ENCODE peak calls at places on chromosome 9, in six cellular contexts. O is naive thymus-derived CD4-positive, alpha-beta T cell; E is H9; X is adrenal gland; T is body of pancreas; P is colonic mucosa. F is an unnamed sample.

GRCh38 chr9:132214027-132214622 is 52.3 kb downstream of the NTNG2 start:
- DNase-seq in T (peak; percentile 92), X (peak; percentile 91), E (peak; percentile 72), O (no peak), P (no peak), F (no peak)

GRCh38 chr9:86357091-86357866 is 3.1 kb upstream of the TUT7 start:
- DNase-seq in X (no peak), T (no peak), E (no peak), P (no peak), O (no peak), F (no peak)

GRCh38 chr9:68704804-68705635 is at the start of gene PIP5K1B:
- DNase-seq in E (peak; percentile 81), T (peak; percentile 87), P (peak; percentile 89), X (peak; percentile 88), O (peak; percentile 39), F (peak; percentile 91)

GRCh38 chr9:16575142-16575877 is 295.2 kb downstream of the BNC2 start:
- DNase-seq in O (no peak), X (peak; percentile 42), E (no peak), P (no peak), T (no peak), F (no peak)

GRCh38 chr9:136225366-136225747 is 20.3 kb downstream of the QSOX2 start:
- DNase-seq in O (no peak), X (no peak), E (no peak), P (no peak), T (no peak), F (no peak)

GRCh38 chr9:136538599-136539426 is 7.0 kb downstream of the NOTCH1 start:
- DNase-seq in X (peak; percentile 56), E (no peak), T (no peak), O (no peak), P (peak; percentile 86), F (no peak)

GRCh38 chr9:69379250-69379982 is 54.4 kb downstream of the ENTREP1 start:
- DNase-seq in E (no peak), O (no peak), X (peak; percentile 70), P (no peak), T (no peak), F (no peak)

GRCh38 chr9:38708759-38709158 is 11.2 kb downstream of the FAM240B start:
- DNase-seq in X (no peak), P (no peak), E (no peak), O (no peak), T (no peak), F (no peak)

GRCh38 chr9:114112778-114113585 is 13.9 kb upstream of the KIF12 start:
- DNase-seq in E (no peak), X (peak; percentile 92), P (peak; percentile 64), T (peak; percentile 77), O (no peak), F (peak; percentile 97)

GRCh38 chr9:131731237-131731995 is 8.5 kb downstream of the RAPGEF1 start:
- DNase-seq in X (no peak), E (no peak), T (no peak), P (no peak), O (no peak), F (peak; percentile 23)

GRCh38 chr9:131807131-131807990 is 67.5 kb upstream of the RAPGEF1 start:
- DNase-seq in O (no peak), P (no peak), X (no peak), E (peak; percentile 90), T (no peak), F (peak; percentile 22)

GRCh38 chr9:11328326-11328725 is 715.5 kb upstream of the PTPRD start:
- DNase-seq in O (no peak), P (no peak), X (no peak), E (no peak), T (no peak), F (no peak)

GRCh38 chr9:25678846-25679360 is 659 bp upstream of the TUSC1 start:
- DNase-seq in E (no peak), X (no peak), P (no peak), O (no peak), T (no peak), F (no peak)

GRCh38 chr9:3732077-3733038 is 206.6 kb upstream of the RFX3 start:
- DNase-seq in X (peak; percentile 53), T (peak; percentile 52), P (peak; percentile 73), E (peak; percentile 52), O (no peak), F (no peak)

GRCh38 chr9:71748280-71748743 is 20.0 kb downstream of the CEMIP2 start:
- DNase-seq in P (no peak), T (no peak), O (no peak), X (no peak), E (no peak), F (no peak)

GRCh38 chr9:5617749-5618148 is 11.2 kb upstream of the RIC1 start:
- DNase-seq in P (no peak), T (no peak), X (no peak), O (no peak), E (no peak), F (no peak)

GRCh38 chr9:120570296-120570695 is 9.7 kb downstream of the CDK5RAP2 start:
- DNase-seq in T (no peak), O (no peak), X (no peak), E (no peak), P (no peak), F (no peak)

GRCh38 chr9:119868694-119869093 is 499.5 kb upstream of the BRINP1 start:
- DNase-seq in O (no peak), T (peak; percentile 15), X (no peak), P (no peak), E (no peak), F (no peak)

GRCh38 chr9:96691326-96691725 is 36.2 kb upstream of the PRXL2C start:
- DNase-seq in E (no peak), O (no peak), P (no peak), T (no peak), X (no peak), F (no peak)

GRCh38 chr9:110543631-110544051 is 35.9 kb downstream of the SVEP1 start:
- DNase-seq in T (peak; percentile 16), P (no peak), E (peak; percentile 36), O (no peak), X (no peak), F (no peak)

GRCh38 chr9:107020040-107020530 is 157.1 kb downstream of the ZNF462 start:
- DNase-seq in X (no peak), T (no peak), P (no peak), E (no peak), O (no peak), F (no peak)

GRCh38 chr9:95181226-95181818 is 136.2 kb downstream of the FANCC start:
- DNase-seq in E (no peak), T (no peak), X (no peak), O (no peak), P (no peak), F (no peak)

GRCh38 chr9:114233806-114234205 is 78.5 kb downstream of the COL27A1 start:
- DNase-seq in O (no peak), E (no peak), P (no peak), T (no peak), X (peak; percentile 30), F (no peak)

GRCh38 chr9:26773054-26773453 is 119.5 kb downstream of the CAAP1 start:
- DNase-seq in X (no peak), P (no peak), O (no peak), E (no peak), T (no peak), F (no peak)

GRCh38 chr9:3247211-3247610 is 278.6 kb downstream of the RFX3 start:
- DNase-seq in O (no peak), X (no peak), T (no peak), E (no peak), P (no peak), F (no peak)

GRCh38 chr9:135043345-135043744 is 44.1 kb upstream of the OLFM1 start:
- DNase-seq in T (no peak), O (no peak), X (no peak), E (no peak), P (no peak), F (no peak)

GRCh38 chr9:120616961-120617636 is 37.1 kb upstream of the CDK5RAP2 start:
- DNase-seq in O (no peak), X (no peak), T (no peak), E (no peak), P (no peak), F (no peak)

GRCh38 chr9:99895510-99895909 is 10.9 kb upstream of the STX17 start:
- DNase-seq in O (no peak), P (no peak), T (no peak), X (no peak), E (no peak), F (no peak)

GRCh38 chr9:99894826-99895225 is 11.6 kb upstream of the STX17 start:
- DNase-seq in T (no peak), E (no peak), O (no peak), P (no peak), X (no peak), F (no peak)

DNA sequence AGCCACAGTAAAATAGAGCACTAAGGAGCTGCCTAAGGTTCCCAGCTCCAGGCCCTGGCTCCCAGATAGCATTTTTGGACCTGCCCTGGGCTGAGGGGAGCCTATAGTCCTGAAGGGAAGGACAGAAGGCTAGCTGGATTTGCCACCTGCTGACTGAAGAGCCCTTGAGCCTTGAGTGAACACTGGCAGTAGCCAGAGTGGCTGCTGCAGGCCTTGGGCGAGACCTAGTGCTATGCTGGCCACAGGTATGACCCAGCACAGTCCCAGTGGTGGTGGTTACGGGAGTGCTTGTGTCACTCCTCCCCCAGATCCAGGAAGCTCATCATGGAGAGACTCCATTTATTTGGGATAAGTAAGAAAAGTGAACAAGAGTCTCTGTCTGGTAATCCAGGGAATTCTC is 10.3 kb upstream of the STX17 start:
- DNase-seq in P (no peak), X (no peak), O (no peak), T (no peak), E (no peak), F (no peak)
- H3K4me1 ChIP-seq in P (no peaks in the 10 kb centered on the region), X (no peaks in the 10 kb centered on the region), O (no peaks in the 10 kb centered on the region), T (no peaks in the 10 kb centered on the region), E (peaks cover 5% of the 10 kb centered on the region), F (no peaks in the 10 kb centered on the region)

GRCh38 chr9:37040508-37041127 is 6.5 kb upstream of the PAX5 start:
- DNase-seq in O (no peak), E (no peak), X (no peak), P (no peak), T (no peak), F (no peak)
- H3K4me1 ChIP-seq in O (peaks cover 24% of the 10 kb centered on the region), E (peaks cover 2% of the 10 kb centered on the region), X (peaks cover 22% of the 10 kb centered on the region), P (peaks cover 22% of the 10 kb centered on the region), T (peaks cover 22% of the 10 kb centered on the region), F (no peaks in the 10 kb centered on the region)

DNA sequence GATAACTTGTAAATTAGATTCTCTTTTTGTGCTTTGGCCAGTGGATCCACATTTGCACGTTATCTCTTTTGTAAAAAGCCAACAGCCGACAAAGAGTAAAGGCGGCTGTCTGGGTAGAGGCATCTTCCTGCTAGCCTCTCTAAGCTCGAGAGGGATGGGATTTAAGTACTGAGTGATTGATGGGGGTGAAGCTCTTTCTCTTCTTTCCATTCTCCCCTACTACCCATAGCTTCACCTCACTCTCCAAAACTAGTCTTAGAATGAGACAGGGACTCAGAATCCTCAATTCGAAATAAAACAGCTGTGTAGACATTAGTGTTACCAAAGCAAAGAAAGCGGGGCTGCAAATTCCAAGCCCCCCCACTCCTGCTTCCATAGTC is 3.5 kb downstream of the PBX3 start:
- DNase-seq in X (no peak), E (no peak), P (no peak), T (no peak), O (no peak), F (no peak)
- H3K4me1 ChIP-seq in X (peaks cover 66% of the 10 kb centered on the region), E (peaks cover 2% of the 10 kb centered on the region), P (peaks cover 3% of the 10 kb centered on the region), T (peaks cover 10% of the 10 kb centered on the region), O (peaks cover 4% of the 10 kb centered on the region), F (no peaks in the 10 kb centered on the region)

DNA sequence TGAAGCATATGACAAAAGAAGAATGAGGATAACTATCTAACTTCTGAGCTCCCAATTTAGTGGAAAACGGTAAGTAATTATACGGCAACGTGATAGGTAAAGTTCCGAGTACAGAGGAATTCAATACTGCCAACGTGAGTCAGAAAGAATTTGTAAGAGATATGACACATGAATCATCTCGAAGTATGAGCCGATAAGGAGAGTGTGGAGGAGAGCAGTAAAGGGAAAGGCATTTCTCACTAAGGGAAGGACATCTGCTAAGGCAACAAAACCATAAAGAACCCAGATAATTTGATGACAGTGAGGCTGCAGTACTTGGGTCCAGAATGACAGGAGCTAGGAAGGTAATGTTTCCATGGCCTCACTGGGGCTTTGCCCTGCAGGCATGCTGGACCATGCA is 11.0 kb downstream of the MPDZ start:
- DNase-seq in P (no peak), T (no peak), X (no peak), O (no peak), E (no peak), F (no peak)
- H3K4me1 ChIP-seq in P (no peaks in the 10 kb centered on the region), T (no peaks in the 10 kb centered on the region), X (peaks cover 17% of the 10 kb centered on the region), O (no peaks in the 10 kb centered on the region), E (peaks cover 3% of the 10 kb centered on the region), F (no peaks in the 10 kb centered on the region)

F was measured in kidney.